ENCODE peak calls at places on chromosomes 16 and 17, in four cellular contexts. One of them, this sample, is unnamed.

GRCh38 chr17:80847506-80848230 is 144.0 kb upstream of the CHMP6 start:
- DNase-seq in WTC11: no peak
- DNase-seq in HCT116: no peak
- DNase-seq in HepG2: no peak
- DNase-seq in this sample: no peak

GRCh38 chr16:85570735-85571562 is 42.2 kb upstream of the GSE1 start:
- DNase-seq in WTC11: no peak
- DNase-seq in HCT116: no peak
- DNase-seq in HepG2: no peak
- DNase-seq in this sample: no peak

GRCh38 chr17:4897198-4897657 is 2.1 kb upstream of the C17orf107 start:
- DNase-seq in WTC11: no peak
- DNase-seq in HCT116: no peak
- DNase-seq in HepG2: no peak
- DNase-seq in this sample: no peak

GRCh38 chr16:3038896-3039295 is 2.2 kb upstream of the BICDL2 start:
- DNase-seq in WTC11: no peak
- DNase-seq in HCT116: no peak
- DNase-seq in HepG2: no peak
- DNase-seq in this sample: no peak

GRCh38 chr16:84465154-84465553 is 39.3 kb downstream of the MEAK7 start:
- DNase-seq in WTC11: no peak
- DNase-seq in HCT116: no peak
- DNase-seq in HepG2: no peak
- DNase-seq in this sample: no peak

GRCh38 chr17:68398731-68399637 is 58.3 kb downstream of the WIPI1 start:
- DNase-seq in WTC11: peak; percentile 75
- DNase-seq in HCT116: peak; percentile 72
- DNase-seq in HepG2: peak; percentile 91
- DNase-seq in this sample: peak; percentile 88

GRCh38 chr17:39652635-39653315 is 12.4 kb upstream of the TCAP start:
- DNase-seq in WTC11: peak; percentile 38
- DNase-seq in HCT116: no peak
- DNase-seq in HepG2: peak; percentile 88
- DNase-seq in this sample: no peak

GRCh38 chr16:11801481-11802021 is 4.5 kb upstream of the ZC3H7A start:
- DNase-seq in WTC11: no peak
- DNase-seq in HCT116: no peak
- DNase-seq in HepG2: no peak
- DNase-seq in this sample: no peak

GRCh38 chr17:38663125-38663751 is 11.5 kb downstream of the EPOP start:
- DNase-seq in WTC11: peak; percentile 95
- DNase-seq in HCT116: peak; percentile 74
- DNase-seq in HepG2: peak; percentile 90
- DNase-seq in this sample: peak; percentile 71

GRCh38 chr17:72187544-72187943 is 66.7 kb downstream of the SOX9 start:
- DNase-seq in WTC11: no peak
- DNase-seq in HCT116: no peak
- DNase-seq in HepG2: no peak
- DNase-seq in this sample: no peak

GRCh38 chr16:67194257-67194656 is 2.3 kb downstream of the E2F4 start:
- DNase-seq in WTC11: no peak
- DNase-seq in HCT116: no peak
- DNase-seq in HepG2: no peak
- DNase-seq in this sample: no peak

GRCh38 chr16:15915555-15916081 is 27.2 kb upstream of the CEP20 start:
- DNase-seq in WTC11: no peak
- DNase-seq in HCT116: no peak
- DNase-seq in HepG2: no peak
- DNase-seq in this sample: no peak

GRCh38 chr16:71722801-71723536 is 1.5 kb downstream of the PHLPP2 start:
- DNase-seq in WTC11: peak; percentile 86
- DNase-seq in HCT116: peak; percentile 51
- DNase-seq in HepG2: peak; percentile 68
- DNase-seq in this sample: peak; percentile 71

GRCh38 chr17:83199500-83200201 is 120.2 kb downstream of the METRNL start:
- DNase-seq in WTC11: peak; percentile 2
- DNase-seq in HCT116: no peak
- DNase-seq in HepG2: no peak
- DNase-seq in this sample: no peak

GRCh38 chr16:75021410-75021809 is 22.6 kb downstream of the ZNRF1 start:
- DNase-seq in WTC11: no peak
- DNase-seq in HCT116: no peak
- DNase-seq in HepG2: no peak
- DNase-seq in this sample: no peak

GRCh38 chr17:81156866-81157805 is 8.2 kb upstream of the PVALEF start:
- DNase-seq in WTC11: no peak
- DNase-seq in HCT116: no peak
- DNase-seq in HepG2: no peak
- DNase-seq in this sample: no peak

GRCh38 chr16:30805056-30805369 is 18.0 kb upstream of the ZNF629 start:
- DNase-seq in WTC11: no peak
- DNase-seq in HCT116: no peak
- DNase-seq in HepG2: no peak
- DNase-seq in this sample: no peak

GRCh38 chr17:72687941-72688340 is 404.5 kb downstream of the SLC39A11 start:
- DNase-seq in WTC11: no peak
- DNase-seq in HCT116: no peak
- DNase-seq in HepG2: no peak
- DNase-seq in this sample: no peak

GRCh38 chr17:76716834-76717205 is 6.1 kb upstream of the MXRA7 start:
- DNase-seq in WTC11: no peak
- DNase-seq in HCT116: no peak
- DNase-seq in HepG2: no peak
- DNase-seq in this sample: no peak

GRCh38 chr17:82428546-82428945 is 10.2 kb upstream of the OGFOD3 start:
- DNase-seq in WTC11: no peak
- DNase-seq in HCT116: no peak
- DNase-seq in HepG2: no peak
- DNase-seq in this sample: no peak

GRCh38 chr16:29808219-29808900 is 2.0 kb downstream of the MAZ start:
- DNase-seq in WTC11: no peak
- DNase-seq in HCT116: no peak
- DNase-seq in HepG2: no peak
- DNase-seq in this sample: no peak

GRCh38 chr16:1580956-1581355 is 30.9 kb downstream of the IFT140 start:
- DNase-seq in WTC11: no peak
- DNase-seq in HCT116: no peak
- DNase-seq in HepG2: no peak
- DNase-seq in this sample: no peak

GRCh38 chr16:55842369-55843104 is 9.6 kb upstream of the CES1 start:
- DNase-seq in WTC11: no peak
- DNase-seq in HCT116: peak; percentile 18
- DNase-seq in HepG2: peak; percentile 56
- DNase-seq in this sample: peak; percentile 52

GRCh38 chr17:41935641-41936040 is 5.2 kb downstream of the ODAD4 start:
- DNase-seq in WTC11: no peak
- DNase-seq in HCT116: no peak
- DNase-seq in HepG2: no peak
- DNase-seq in this sample: no peak

GRCh38 chr17:41941158-41941557 is 10.7 kb downstream of the ODAD4 start:
- DNase-seq in WTC11: no peak
- DNase-seq in HCT116: no peak
- DNase-seq in HepG2: no peak
- DNase-seq in this sample: no peak

GRCh38 chr17:41942626-41943025 is 12.2 kb downstream of the ODAD4 start:
- DNase-seq in WTC11: no peak
- DNase-seq in HCT116: no peak
- DNase-seq in HepG2: no peak
- DNase-seq in this sample: no peak

GRCh38 chr17:41937970-41938851 is 7.8 kb downstream of the ODAD4 start:
- DNase-seq in WTC11: no peak
- DNase-seq in HCT116: no peak
- DNase-seq in HepG2: no peak
- DNase-seq in this sample: no peak

GRCh38 chr17:41939044-41939695 is 8.8 kb downstream of the ODAD4 start:
- DNase-seq in WTC11: no peak
- DNase-seq in HCT116: no peak
- DNase-seq in HepG2: no peak
- DNase-seq in this sample: no peak
- TF ChIP-seq SP1 in WTC11: no peak
- TF ChIP-seq SP1 in HCT116: no peak
- TF ChIP-seq SP1 in HepG2: no peak
- TF ChIP-seq SP1 in this sample: no peak

DNA sequence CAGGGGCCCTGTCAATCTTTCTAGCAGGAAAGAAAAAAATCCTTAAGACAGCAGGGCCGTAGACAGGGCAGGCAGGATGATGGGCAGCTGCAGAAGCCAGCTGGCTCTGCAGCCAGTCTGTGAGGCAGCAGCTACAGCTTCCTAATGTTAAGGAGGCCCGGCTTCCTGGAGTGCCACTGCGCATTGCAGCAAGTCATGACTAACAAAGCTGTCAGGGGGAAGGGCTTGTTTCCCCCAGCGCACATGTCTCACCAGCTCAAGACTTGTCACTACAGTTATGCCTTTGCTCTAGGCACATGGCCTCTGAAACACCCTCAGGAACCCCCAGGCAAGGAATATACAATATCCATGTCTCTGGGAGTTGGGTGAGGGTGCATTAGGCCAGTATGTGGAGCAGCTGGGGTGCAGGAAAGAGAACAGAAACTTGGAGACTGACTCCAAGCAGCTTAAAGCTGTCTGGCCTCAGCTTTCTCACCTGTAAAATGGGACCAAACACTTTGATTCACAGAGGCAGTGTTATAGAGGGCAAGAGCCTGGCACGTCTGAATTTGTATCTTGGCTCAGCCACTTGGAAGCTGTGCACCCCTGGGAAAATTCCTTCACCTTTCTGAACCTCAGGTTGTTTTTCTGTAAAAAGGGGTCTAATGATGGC is 220.0 kb downstream of the HAPSTR1 start:
- DNase-seq in WTC11: peak; percentile 55
- DNase-seq in HCT116: no peak
- DNase-seq in HepG2: no peak
- DNase-seq in this sample: no peak
- TF ChIP-seq SP1 in WTC11: no peak
- TF ChIP-seq SP1 in HCT116: no peak
- TF ChIP-seq SP1 in HepG2: no peak
- TF ChIP-seq SP1 in this sample: no peak

DNA sequence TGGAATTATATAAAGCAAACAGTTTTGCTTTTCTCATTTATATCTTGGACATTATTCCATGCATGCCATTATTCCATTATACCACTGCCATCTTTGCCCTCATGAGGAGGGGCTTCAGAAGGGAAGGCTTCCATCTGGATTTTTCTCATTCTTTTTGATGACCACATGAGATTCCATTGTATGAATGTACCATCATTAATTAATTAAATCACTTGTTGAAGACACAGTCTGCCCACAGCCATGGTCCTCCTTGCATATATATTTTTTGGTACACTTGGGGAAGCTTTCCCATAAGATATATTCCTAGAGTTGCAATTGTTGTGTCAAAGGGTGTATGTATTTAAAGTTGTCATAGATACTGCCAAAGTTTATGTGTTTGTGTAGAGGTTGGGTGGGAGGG is 7.1 kb downstream of the ARL4D start:
- DNase-seq in WTC11: no peak
- DNase-seq in HCT116: no peak
- DNase-seq in HepG2: no peak
- DNase-seq in this sample: no peak
- TF ChIP-seq SP1 in WTC11: no peak
- TF ChIP-seq SP1 in HCT116: no peak
- TF ChIP-seq SP1 in HepG2: no peak
- TF ChIP-seq SP1 in this sample: no peak

DNA sequence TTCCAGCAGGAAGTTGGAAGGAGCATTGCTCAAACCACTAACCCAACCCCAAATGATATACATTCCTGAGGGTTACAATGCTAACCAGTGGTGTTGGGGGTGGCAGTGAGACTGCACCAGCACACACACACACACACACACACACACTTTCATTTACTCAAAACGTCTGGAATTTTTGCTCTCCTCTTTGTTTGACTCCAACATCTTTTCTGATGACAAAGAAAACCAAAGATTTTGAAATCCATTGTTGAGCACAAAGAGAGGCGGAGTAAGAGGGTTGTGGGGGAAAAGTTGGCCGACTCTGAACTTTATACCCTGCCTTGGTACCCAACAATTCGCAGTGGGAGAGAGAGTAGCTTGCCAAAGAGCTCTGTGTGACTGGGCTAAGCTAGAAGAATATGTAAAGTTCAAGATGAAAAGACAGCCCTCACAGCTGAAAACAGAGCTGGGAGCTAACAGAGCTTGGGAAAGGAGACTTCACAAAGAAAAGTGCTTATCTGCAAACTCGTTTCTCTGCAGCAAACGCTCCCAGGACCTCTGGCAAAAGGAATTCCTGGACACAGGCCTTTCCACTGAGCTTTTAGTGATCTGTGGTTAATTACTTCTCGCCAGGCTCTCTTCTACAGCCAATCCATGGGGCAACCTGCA is 426.1 kb upstream of the CDH11 start:
- DNase-seq in WTC11: no peak
- DNase-seq in HCT116: no peak
- DNase-seq in HepG2: no peak
- DNase-seq in this sample: no peak
- TF ChIP-seq SP1 in WTC11: no peak
- TF ChIP-seq SP1 in HCT116: no peak
- TF ChIP-seq SP1 in HepG2: no peak
- TF ChIP-seq SP1 in this sample: no peak

DNA sequence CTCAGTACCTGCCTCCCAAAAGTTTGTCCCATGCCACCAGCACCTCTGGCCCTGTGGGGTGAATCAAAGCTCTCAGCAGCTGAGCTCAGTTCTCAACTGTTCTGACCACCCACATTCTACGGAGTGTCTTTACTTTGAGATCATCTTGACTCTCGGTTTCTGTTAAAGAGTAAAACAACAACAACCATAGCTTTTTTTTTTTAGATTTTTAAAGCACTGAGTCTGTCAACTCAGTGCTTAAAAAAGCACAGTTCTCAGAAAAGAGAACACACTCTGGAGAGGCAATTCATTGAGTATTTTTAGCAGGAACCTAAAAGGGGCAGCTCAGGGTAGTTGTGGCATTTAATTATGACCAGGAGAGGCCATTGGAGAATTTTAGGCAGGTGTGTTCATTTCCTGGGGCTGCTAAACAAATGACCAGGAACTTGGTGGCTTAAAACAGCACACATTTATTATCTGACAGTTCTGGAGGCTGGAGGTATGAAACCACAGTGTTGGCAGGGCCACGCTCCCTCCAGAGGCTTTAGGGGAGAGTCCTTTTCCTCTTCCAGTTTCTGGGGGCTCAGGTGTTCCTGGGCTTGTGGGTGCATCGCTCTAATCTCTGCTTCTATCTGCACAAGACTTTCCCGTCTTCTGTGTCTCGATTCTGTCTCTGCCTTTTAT is 6.7 kb upstream of the WFIKKN2 start:
- DNase-seq in WTC11: no peak
- DNase-seq in HCT116: no peak
- DNase-seq in HepG2: no peak
- DNase-seq in this sample: no peak
- TF ChIP-seq SP1 in WTC11: no peak
- TF ChIP-seq SP1 in HCT116: no peak
- TF ChIP-seq SP1 in HepG2: no peak
- TF ChIP-seq SP1 in this sample: no peak

GRCh38 chr16:14225457-14225856 is 154.3 kb downstream of the MRTFB start:
- DNase-seq in WTC11: no peak
- DNase-seq in HCT116: no peak
- DNase-seq in HepG2: no peak
- DNase-seq in this sample: no peak
- TF ChIP-seq SP1 in WTC11: no peak
- TF ChIP-seq SP1 in HCT116: no peak
- TF ChIP-seq SP1 in HepG2: no peak
- TF ChIP-seq SP1 in this sample: no peak

GRCh38 chr17:50362661-50363060 is 10.3 kb downstream of the MRPL27 start:
- DNase-seq in WTC11: no peak
- DNase-seq in HCT116: no peak
- DNase-seq in HepG2: no peak
- DNase-seq in this sample: no peak
- TF ChIP-seq SP1 in WTC11: no peak
- TF ChIP-seq SP1 in HCT116: no peak
- TF ChIP-seq SP1 in HepG2: no peak
- TF ChIP-seq SP1 in this sample: no peak

GRCh38 chr17:65085397-65085796 is 28.9 kb upstream of the GNA13 start:
- DNase-seq in WTC11: no peak
- DNase-seq in HCT116: no peak
- DNase-seq in HepG2: no peak
- DNase-seq in this sample: no peak
- TF ChIP-seq SP1 in WTC11: no peak
- TF ChIP-seq SP1 in HCT116: no peak
- TF ChIP-seq SP1 in HepG2: no peak
- TF ChIP-seq SP1 in this sample: no peak

This sample was measured in HEK293T.